ENCODE peak calls at places on chromosomes 13 and 19, in eight cellular contexts. K is WTC11; W is effector memory CD8-positive, alpha-beta T cell; P is activated T-helper 1 cell treated with Interleukin-2 at 50 U/mL for 16 hours; T is NCI-H1417; Q is mesendoderm; D is CD8-positive, alpha-beta T cell; N is hypothalamus. E is an unnamed sample.

GRCh38 chr19:44356383-44357111 is at the start of gene ZNF112:
- DNase-seq in D (no peak), Q (peak; percentile 97), W (no peak), N (peak; percentile 77), T (peak; percentile 98), K (peak; percentile 91), P (no peak), E (peak; percentile 6)

GRCh38 chr19:4910594-4911273 is 1.4 kb downstream of the UHRF1 start:
- DNase-seq in N (peak; percentile 11), T (no peak), W (no peak), P (no peak), D (no peak), Q (peak; percentile 22), K (no peak), E (no peak)

GRCh38 chr19:57282011-57282636 is 1.8 kb downstream of the ZNF460 start:
- DNase-seq in W (no peak), N (no peak), T (no peak), Q (no peak), K (no peak), P (no peak), D (no peak), E (no peak)

GRCh38 chr19:49553451-49554271 is 25.9 kb downstream of the RCN3 start:
- DNase-seq in W (no peak), Q (no peak), D (no peak), K (no peak), N (no peak), T (no peak), P (no peak), E (no peak)

GRCh38 chr19:46697142-46697960 is 19.6 kb downstream of the PRKD2 start:
- DNase-seq in K (peak; percentile 100), T (peak; percentile 96), Q (peak; percentile 98), N (peak; percentile 3), W (no peak), D (no peak), P (no peak), E (no peak)

GRCh38 chr13:107231941-107232340 is 664.0 kb upstream of the ARGLU1 start:
- DNase-seq in Q (no peak), W (no peak), K (no peak), P (no peak), N (no peak), D (no peak), T (peak; percentile 23), E (no peak)

GRCh38 chr13:99164226-99164625 is 36.4 kb upstream of the UBAC2 start:
- DNase-seq in D (no peak), T (no peak), P (no peak), N (no peak), W (no peak), K (no peak), Q (no peak), E (no peak)

GRCh38 chr13:34416833-34417425 is 525.1 kb upstream of the NBEA start:
- DNase-seq in T (no peak), N (no peak), D (no peak), P (no peak), K (no peak), Q (no peak), W (no peak), E (no peak)

GRCh38 chr13:110283661-110284516 is 23.1 kb downstream of the COL4A1 start:
- DNase-seq in T (no peak), D (no peak), W (no peak), P (no peak), Q (no peak), K (no peak), N (no peak), E (no peak)

GRCh38 chr19:49861541-49862410 is 5.6 kb downstream of the PNKP start:
- DNase-seq in D (no peak), P (no peak), W (no peak), N (no peak), T (peak; percentile 75), Q (no peak), K (no peak), E (no peak)

GRCh38 chr13:76790519-76791289 is 95.5 kb downstream of the KCTD12 start:
- DNase-seq in P (no peak), N (no peak), D (no peak), T (no peak), K (no peak), W (no peak), Q (no peak), E (no peak)

GRCh38 chr19:8355631-8356402 is 8.1 kb upstream of the ANGPTL4 start:
- DNase-seq in N (no peak), D (no peak), K (no peak), P (no peak), W (no peak), T (no peak), Q (no peak), E (no peak)

GRCh38 chr13:28494861-28495585 is at the start of gene FLT1:
- DNase-seq in D (no peak), K (peak; percentile 84), W (no peak), P (no peak), Q (peak; percentile 91), N (no peak), T (no peak), E (peak; percentile 3)

GRCh38 chr13:40668335-40668734 is 1.9 kb upstream of the FOXO1 start:
- DNase-seq in T (no peak), D (no peak), Q (peak; percentile 69), K (peak; percentile 51), W (peak; percentile 39), N (no peak), P (peak; percentile 3), E (peak; percentile 64)